ENCODE peak calls at places on chromosome X, in six cellular contexts. J is M059J; A is activated naive CD4-positive, alpha-beta T cell treated with anti-CD3 and anti-CD28 coated beads, Interleukin-2, amount 50 U/mL, for 16 hours; T is stimulated activated CD8-positive, alpha-beta memory T cell treated with anti-CD3 and anti-CD28 coated beads, Interleukin-7, amount 100 ng/mL, for 1 hour; N is H54; U is AG09319. L is an unnamed sample.

GRCh38 chrX:148609766-148610698 is 109.6 kb downstream of the AFF2 start:
- DNase-seq in J (peak), A (no peak), T (no peak), N (no peak), U (no peak), L (no peak)

GRCh38 chrX:150887906-150888465 is 10.5 kb downstream of the CD99L2 start:
- DNase-seq in J (peak), A (no peak), T (no peak), N (no peak), U (no peak), L (no peak)

GRCh38 chrX:41381685-41382084 is 47.7 kb downstream of the DDX3X start:
- DNase-seq in J (peak), A (no peak), T (no peak), N (peak), U (peak), L (no peak)

GRCh38 chrX:7202206-7202605 is 54.3 kb upstream of the PUDP start:
- DNase-seq in J (no peak), A (no peak), T (no peak), N (no peak), U (no peak), L (no peak)

GRCh38 chrX:75230296-75230695 is 43.6 kb upstream of the UPRT start:
- DNase-seq in J (no peak), A (no peak), T (no peak), N (no peak), U (no peak), L (no peak)

GRCh38 chrX:7233632-7234406 is 85.9 kb upstream of the PUDP start:
- DNase-seq in J (peak), A (no peak), T (no peak), N (no peak), U (no peak), L (no peak)

GRCh38 chrX:10157032-10157341 is 212 bp downstream of the CLCN4 start:
- DNase-seq in J (no peak), A (no peak), T (no peak), N (no peak), U (no peak), L (no peak)

GRCh38 chrX:65985211-65985610 is 54.7 kb downstream of the VSIG4 start:
- DNase-seq in J (no peak), A (no peak), T (no peak), N (no peak), U (no peak), L (peak)

GRCh38 chrX:107449490-107450175 is at the start of gene FRMPD3:
- DNase-seq in J (no peak), A (no peak), T (no peak), N (no peak), U (no peak), L (no peak)

GRCh38 chrX:150913511-150913910 is 15.0 kb upstream of the CD99L2 start:
- DNase-seq in J (peak), A (no peak), T (no peak), N (no peak), U (peak), L (no peak)

GRCh38 chrX:113400193-113400704 is 559.6 kb upstream of the AMOT start:
- DNase-seq in J (peak), A (no peak), T (no peak), N (no peak), U (no peak), L (no peak)

GRCh38 chrX:112512509-112512908 is 167.2 kb downstream of the LHFPL1 start:
- DNase-seq in J (peak), A (no peak), T (no peak), N (no peak), U (no peak), L (no peak)

GRCh38 chrX:118116308-118117068 is at the start of gene KLHL13:
- DNase-seq in J (peak), A (peak), T (no peak), N (peak), U (no peak), L (peak)

GRCh38 chrX:1727531-1728027 is 112.7 kb downstream of the ASMT start:
- DNase-seq in J (peak), A (no peak), T (no peak), N (peak), U (no peak), L (no peak)